ENCODE peak calls at places on chromosomes 16 and 17, in six cellular contexts. H is bronchial epithelial cell, Q is body of pancreas, E is heart right ventricle, N is mucosa of descending colon, F is fibroblast of pulmonary artery. X is an unnamed sample.

GRCh38 chr16:4925791-4926190 is 11.2 kb downstream of the PPL start:
- DNase-seq in F (no peak), E (no peak), Q (no peak), H (no peak), N (no peak), X (no peak)

GRCh38 chr17:7250655-7251329 is 742 bp downstream of the CTDNEP1 start:
- DNase-seq in N (peak), F (peak), Q (no peak), H (no peak), E (no peak), X (no peak)

GRCh38 chr17:1422907-1423306 is 22.9 kb upstream of the YWHAE start:
- DNase-seq in E (no peak), F (peak), Q (no peak), H (peak), N (no peak), X (no peak)

GRCh38 chr17:10210151-10210574 is 11.8 kb upstream of the GAS7 start:
- DNase-seq in F (peak), Q (peak), N (peak), E (no peak), H (peak), X (no peak)

GRCh38 chr17:42135664-42136653 is 13.4 kb downstream of the HSPB9 start:
- DNase-seq in F (peak), Q (peak), E (peak), N (peak), H (peak), X (no peak)

GRCh38 chr16:10519929-10520868 is 60.2 kb downstream of the EMP2 start:
- DNase-seq in Q (peak), E (no peak), H (peak), F (no peak), N (no peak), X (no peak)

GRCh38 chr17:7208027-7208571 is 11.5 kb downstream of the DLG4 start:
- DNase-seq in N (no peak), Q (no peak), E (no peak), F (no peak), H (no peak), X (no peak)

GRCh38 chr16:48300391-48300856 is 53.1 kb upstream of the ABCC11 start:
- DNase-seq in H (no peak), N (no peak), F (peak), Q (no peak), E (no peak), X (no peak)

GRCh38 chr17:75319818-75320691 is 30.8 kb upstream of the SLC25A19 start:
- DNase-seq in H (no peak), E (no peak), Q (no peak), F (peak), N (no peak), X (no peak)

GRCh38 chr17:70642059-70642458 is 472.7 kb downstream of the KCNJ2 start:
- DNase-seq in Q (no peak), H (no peak), N (no peak), E (no peak), F (no peak), X (no peak)

GRCh38 chr17:44095388-44095646 is 24.8 kb downstream of the G6PC3 start:
- DNase-seq in Q (no peak), H (no peak), F (no peak), E (no peak), N (no peak), X (no peak)

GRCh38 chr16:68401871-68402747 is 46.2 kb downstream of the SMPD3 start:
- DNase-seq in N (no peak), H (peak), Q (no peak), F (peak), E (no peak), X (no peak)

GRCh38 chr17:61483778-61484116 is 31.5 kb downstream of the TBX4 start:
- DNase-seq in E (no peak), Q (no peak), F (no peak), H (no peak), N (no peak), X (no peak)

GRCh38 chr17:66789961-66790421 is 44.9 kb upstream of the CACNG5 start:
- DNase-seq in N (no peak), Q (no peak), F (no peak), E (no peak), H (no peak), X (no peak)

GRCh38 chr16:12500771-12501170 is 302.9 kb downstream of the CPPED1 start:
- DNase-seq in E (peak), N (peak), F (no peak), H (no peak), Q (no peak), X (no peak)

GRCh38 chr17:66952681-66953638 is 11.5 kb upstream of the CACNG4 start:
- DNase-seq in Q (no peak), N (no peak), E (no peak), F (no peak), H (no peak), X (no peak)

GRCh38 chr17:9729034-9729650 is 62.2 kb downstream of the DHRS7C start:
- DNase-seq in Q (peak), F (peak), N (peak), H (peak), E (no peak), X (no peak)

GRCh38 chr17:1606352-1606985 is 22.2 kb downstream of the SLC43A2 start:
- DNase-seq in F (no peak), H (no peak), E (no peak), Q (peak), N (no peak), X (no peak)

GRCh38 chr16:22770866-22771265 is 43.1 kb upstream of the HS3ST2 start:
- DNase-seq in Q (no peak), H (peak), F (no peak), N (no peak), E (no peak), X (no peak)
- TF ChIP-seq CTCF in Q (no peak), H (no peak), F (no peak), N (no peak), E (no peak), X (no peak)

DNA sequence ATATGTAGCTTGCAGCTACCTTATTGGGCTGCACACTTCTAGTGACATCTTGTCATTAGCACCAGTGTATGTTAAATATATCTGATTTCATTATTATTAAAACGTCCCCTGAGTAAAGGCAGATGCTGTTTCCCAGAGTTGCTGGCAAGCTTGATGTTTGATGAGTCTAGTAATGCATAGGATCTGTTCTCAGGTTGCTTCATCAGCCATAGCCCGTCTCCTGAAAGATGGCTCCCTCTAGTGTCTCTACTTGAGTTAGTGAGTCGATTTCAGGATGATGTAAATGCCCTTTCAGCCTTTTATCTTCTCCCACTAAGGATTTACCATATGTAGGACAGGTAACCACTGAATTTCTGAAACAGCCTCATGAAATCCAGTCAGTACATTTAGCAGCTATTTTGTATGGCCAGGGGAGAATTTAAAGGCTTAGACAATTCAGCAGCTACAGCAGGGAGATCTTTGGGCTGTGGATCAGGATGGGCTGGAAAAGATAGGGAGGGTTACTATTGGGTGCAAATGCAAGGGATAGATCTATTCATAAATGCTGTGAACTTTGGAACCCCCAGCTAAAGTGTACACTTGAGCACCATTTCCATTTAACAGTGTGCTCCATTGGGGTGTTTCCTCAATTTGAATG is 376.3 kb downstream of the CNTNAP4 start:
- DNase-seq in H (peak), N (peak), Q (peak), F (peak), E (no peak), X (no peak)
- TF ChIP-seq CTCF in H (peak), N (no peak), Q (peak), F (peak), E (peak), X (no peak)

GRCh38 chr16:8886593-8887437 is 4.7 kb downstream of the LITAFD start:
- DNase-seq in H (no peak), E (no peak), F (no peak), Q (no peak), N (no peak), X (no peak)

GRCh38 chr16:8887952-8888560 is 5.9 kb downstream of the LITAFD start:
- DNase-seq in N (no peak), F (peak), H (no peak), E (peak), Q (peak), X (no peak)

GRCh38 chr16:8887438-8887765 is 5.3 kb downstream of the LITAFD start:
- DNase-seq in F (no peak), E (no peak), N (no peak), H (no peak), Q (no peak), X (no peak)

GRCh38 chr16:8882725-8883377 is 700 bp downstream of the LITAFD start:
- DNase-seq in Q (no peak), E (no peak), F (no peak), N (no peak), H (no peak), X (no peak)

DNA sequence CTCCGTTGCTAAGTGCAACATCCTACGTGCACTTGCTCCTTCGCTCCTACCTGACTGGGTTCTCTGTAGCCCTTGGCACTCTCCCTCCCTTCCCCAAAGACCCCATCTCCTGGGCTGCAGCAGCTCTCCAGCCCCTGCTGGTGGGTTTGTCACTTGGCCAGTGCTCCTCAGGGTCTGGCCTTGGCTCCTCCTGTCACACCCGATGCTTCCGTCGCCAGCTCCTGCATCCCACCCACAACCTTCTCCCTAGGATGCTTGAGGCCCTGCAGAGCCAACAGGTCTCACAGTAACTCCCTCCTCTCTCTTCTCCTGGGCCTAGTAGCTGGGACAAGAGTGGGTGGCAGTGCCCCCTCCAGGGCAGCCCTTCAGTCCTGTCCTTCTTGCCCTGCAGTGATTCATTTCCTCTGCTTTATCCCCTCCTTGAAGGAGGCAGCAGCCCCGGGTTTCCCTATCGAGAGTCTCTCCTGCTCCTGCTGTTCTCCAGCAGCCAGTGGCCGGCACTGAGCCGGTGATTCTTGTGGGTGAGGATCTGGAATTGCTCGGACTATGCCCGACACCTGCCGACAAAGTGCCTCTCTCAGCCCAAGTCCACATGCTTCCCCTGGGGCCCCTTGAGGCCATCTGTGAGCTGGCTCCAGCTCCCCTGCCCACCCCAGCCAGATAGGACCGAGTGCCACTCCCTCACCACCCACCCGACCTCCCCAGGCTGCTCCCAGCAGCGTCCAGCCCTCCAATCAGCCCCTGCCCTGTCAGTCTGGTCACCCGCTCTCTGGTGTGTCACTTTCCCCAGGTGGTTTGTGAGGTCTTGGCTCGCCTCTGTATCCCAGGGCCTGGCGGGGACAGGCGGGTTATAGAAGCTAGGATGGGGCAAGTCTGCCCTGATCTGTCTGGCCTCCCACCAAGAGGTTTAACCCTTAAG is 3.8 kb downstream of the LITAFD start:
- DNase-seq in H (peak), F (peak), Q (no peak), N (no peak), E (no peak), X (no peak)
- TF ChIP-seq CTCF in H (peak), F (no peak), Q (no peak), N (no peak), E (no peak), X (no peak)

GRCh38 chr16:72530434-72530833 is 358.5 kb upstream of the PMFBP1 start:
- DNase-seq in F (peak), Q (no peak), N (no peak), H (peak), E (no peak), X (no peak)
- TF ChIP-seq CTCF in F (peak), Q (no peak), N (no peak), H (peak), E (no peak), X (no peak)

DNA sequence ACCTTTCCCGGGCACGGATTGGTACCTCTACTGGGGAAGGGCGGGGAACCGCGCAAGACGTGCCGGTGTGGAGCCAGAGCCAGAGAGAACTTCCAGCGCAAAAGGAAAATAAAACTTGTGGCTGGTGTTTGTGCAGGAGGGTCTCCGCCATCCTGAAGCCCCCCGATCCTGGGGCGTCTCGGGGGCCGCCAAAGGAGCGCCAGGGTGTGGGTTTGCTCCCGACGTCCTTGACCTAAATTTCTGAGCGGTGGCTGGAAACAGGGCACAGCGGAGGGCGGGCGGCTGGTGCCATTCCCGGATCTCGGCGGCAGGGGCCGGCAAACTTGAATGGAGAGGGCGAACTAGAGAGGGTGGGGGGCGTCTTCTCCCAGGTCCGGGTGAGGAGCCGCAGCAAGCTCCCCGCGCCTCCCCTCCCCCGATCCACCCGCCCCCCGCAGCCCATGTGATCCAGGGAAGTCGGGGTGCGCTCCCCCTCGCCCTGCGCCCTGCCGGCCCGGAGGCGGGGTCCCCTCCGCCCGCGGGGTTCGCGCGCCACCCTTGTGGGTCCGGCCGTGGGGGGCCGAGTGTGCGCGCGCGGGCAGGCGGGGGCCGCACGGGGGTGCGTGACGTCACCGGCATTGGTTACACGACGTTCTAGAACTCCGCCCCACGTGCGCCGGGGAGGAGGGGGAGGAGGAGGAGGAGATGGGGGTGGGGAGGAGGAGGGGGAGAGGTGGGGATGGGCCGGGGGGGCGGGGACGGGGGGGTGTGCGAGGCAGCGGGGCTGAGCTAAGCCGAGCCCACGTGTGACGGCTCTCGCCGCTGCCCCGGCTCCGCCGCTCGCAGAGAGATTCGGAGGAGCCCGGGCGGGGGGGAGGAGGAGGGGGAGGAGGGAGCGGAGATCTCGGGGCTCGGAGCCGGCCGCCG is at the start of gene MSI2:
- DNase-seq in E (peak), N (peak), F (peak), Q (peak), H (peak), X (peak)
- TF ChIP-seq CTCF in E (no peak), N (no peak), F (no peak), Q (no peak), H (peak), X (no peak)

GRCh38 chr16:57994778-57995177 is 5.7 kb downstream of the ZNF319 start:
- DNase-seq in H (peak), E (peak), F (peak), N (peak), Q (peak), X (no peak)
- TF ChIP-seq CTCF in H (peak), E (peak), F (peak), N (no peak), Q (peak), X (no peak)

DNA sequence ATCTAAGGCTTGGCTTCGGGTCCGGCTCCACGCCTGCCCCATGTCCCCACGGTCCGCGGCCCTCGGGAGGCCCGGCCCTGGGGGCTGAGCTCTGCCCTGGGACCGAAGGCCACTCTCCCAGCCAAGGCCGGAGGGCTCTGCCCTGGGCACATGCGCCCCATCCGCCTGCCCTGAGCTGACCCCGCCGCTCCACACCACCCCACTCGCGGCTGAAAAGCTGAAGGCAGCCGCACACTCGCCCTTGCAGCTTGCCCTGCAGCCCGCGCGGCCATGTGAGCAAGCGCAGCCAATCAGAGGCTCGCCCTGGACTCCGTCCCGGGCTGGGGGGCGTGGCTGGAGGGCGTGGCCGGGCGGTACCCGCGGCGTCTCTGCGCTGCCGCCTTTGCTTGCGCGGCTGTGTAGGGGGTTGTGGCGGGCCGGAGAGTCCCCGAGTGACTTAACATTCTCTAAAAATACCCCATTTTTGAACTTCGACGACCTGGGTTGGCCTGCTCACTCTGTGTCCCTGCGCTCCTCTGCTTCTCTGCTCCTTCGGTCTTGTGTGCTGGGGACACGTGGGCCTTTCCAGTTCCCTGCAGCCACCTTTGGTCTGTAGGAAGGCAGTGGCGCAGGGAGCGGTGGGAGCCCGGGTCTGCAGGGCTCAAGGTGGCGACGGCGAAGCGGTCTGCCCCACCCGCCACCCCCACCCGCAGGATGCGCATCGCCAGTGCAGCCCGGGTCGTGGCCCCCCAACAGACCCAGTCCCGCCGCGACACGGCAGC is 8.8 kb upstream of the MAP2K3 start:
- DNase-seq in F (peak), N (peak), Q (peak), H (peak), E (peak), X (peak)
- TF ChIP-seq CTCF in F (no peak), N (no peak), Q (no peak), H (no peak), E (no peak), X (no peak)

DNA sequence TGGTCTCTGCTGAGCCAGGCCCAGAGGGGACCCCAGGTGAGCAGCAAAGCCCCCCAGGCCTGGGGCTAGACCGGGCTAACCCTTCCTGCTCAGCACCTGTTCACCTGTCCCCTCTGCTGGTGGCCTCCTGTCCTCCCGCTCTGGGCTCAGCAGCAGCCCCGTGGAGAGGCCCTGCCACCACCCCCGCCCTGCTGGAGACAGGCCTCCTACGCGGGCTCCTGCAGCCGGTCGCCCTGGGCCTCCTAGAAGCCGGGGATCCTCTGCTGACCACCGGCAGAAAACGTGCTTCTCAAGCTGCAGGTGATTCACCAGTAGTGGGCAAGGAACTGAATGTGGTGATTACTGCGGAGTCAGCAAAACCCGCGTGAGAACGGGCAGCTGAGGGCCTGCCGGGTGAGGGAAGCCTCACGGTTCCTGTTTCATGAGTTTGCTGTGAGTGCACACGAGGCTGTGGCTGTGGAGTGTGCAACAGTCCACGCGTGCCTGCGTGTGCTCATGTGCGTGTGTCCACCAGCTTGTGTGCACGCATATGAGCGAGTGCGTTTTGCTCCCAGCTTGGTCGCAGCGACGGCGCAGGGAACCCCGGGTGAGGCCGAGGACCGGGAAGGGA is 792 bp downstream of the SECTM1 start:
- DNase-seq in N (peak), H (peak), F (peak), Q (peak), E (peak), X (no peak)
- TF ChIP-seq CTCF in N (no peak), H (no peak), F (no peak), Q (no peak), E (no peak), X (no peak)

DNA sequence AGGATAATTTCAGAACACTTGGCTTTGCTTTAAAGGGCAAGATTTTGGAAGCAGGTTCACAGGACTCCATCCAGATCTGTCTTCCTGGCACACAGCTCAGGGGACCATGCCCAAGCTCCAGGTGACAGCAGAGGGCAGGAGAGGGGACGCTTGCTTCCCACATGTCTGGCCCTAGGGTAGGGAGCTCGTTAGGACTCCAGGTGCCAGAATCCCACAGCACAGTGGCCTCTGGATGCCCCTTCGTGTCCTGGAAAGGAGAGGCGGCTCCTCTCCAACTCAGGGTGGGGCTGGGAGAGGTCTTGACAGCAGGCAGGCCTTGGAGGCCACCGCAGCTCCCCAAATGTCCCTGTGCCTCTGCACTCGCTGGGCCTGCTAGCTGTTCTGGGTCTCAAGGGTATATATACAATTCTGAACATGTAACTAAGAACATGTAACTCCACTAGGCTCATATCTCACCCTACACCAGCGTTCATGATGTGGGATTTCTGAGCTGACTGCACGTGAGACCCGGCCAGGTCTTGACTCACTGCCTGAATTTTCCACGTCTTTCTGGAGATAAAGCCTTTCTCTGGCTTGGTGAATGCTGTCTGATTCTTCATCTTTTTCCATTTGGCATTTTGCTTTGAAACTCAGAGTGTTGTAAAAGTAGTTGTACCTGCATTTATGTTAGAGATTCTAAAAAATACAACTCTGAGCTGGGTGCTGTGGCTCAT is 52.8 kb downstream of the MARCHF10 start:
- DNase-seq in F (peak), Q (no peak), H (no peak), N (no peak), E (peak), X (no peak)
- TF ChIP-seq CTCF in F (no peak), Q (no peak), H (no peak), N (no peak), E (no peak), X (no peak)

X was measured in omental fat pad.